ENCODE peak calls at places on chromosomes 7 and 10, in six cellular contexts. W is activated CD8-positive, alpha-beta memory T cell treated with anti-CD3 and anti-CD28 coated beads for 1 hour; N is cardiac fibroblast; S is T47D; D is germinal center; V is skeletal muscle cell. J is an unnamed sample.

GRCh38 chr10:61721431-61721830 is 58.7 kb downstream of the CABCOCO1 start:
- DNase-seq in W (no peak), N (no peak), S (no peak), D (no peak), V (no peak), J (no peak)

GRCh38 chr10:72935358-72935757 is 19.2 kb downstream of the PLA2G12B start:
- DNase-seq in W (no peak), N (no peak), S (no peak), D (no peak), V (peak; percentile 49), J (no peak)

GRCh38 chr7:12945901-12946300 is 258.5 kb downstream of the ARL4A start:
- DNase-seq in W (no peak), N (no peak), S (peak; percentile 37), D (no peak), V (no peak), J (no peak)

GRCh38 chr10:132554991-132555647 is 17.5 kb downstream of the INPP5A start:
- DNase-seq in W (peak; percentile 42), N (no peak), S (no peak), D (peak; percentile 65), V (no peak), J (no peak)

GRCh38 chr7:41885078-41885477 is 182.2 kb upstream of the INHBA start:
- DNase-seq in W (no peak), N (peak; percentile 36), S (no peak), D (no peak), V (no peak), J (peak; percentile 85)

GRCh38 chr10:86646933-86647332 is 7.4 kb upstream of the OPN4 start:
- DNase-seq in W (no peak), N (no peak), S (no peak), D (no peak), V (no peak), J (no peak)

GRCh38 chr7:80362677-80363076 is 149.2 kb downstream of the GNAT3 start:
- DNase-seq in W (no peak), N (no peak), S (no peak), D (no peak), V (no peak), J (no peak)

GRCh38 chr7:5284304-5285281 is 1.9 kb downstream of the SLC29A4 start:
- DNase-seq in W (no peak), N (peak; percentile 23), S (peak; percentile 60), D (peak; percentile 41), V (no peak), J (no peak)